ENCODE peak calls at places on chromosome 12, in four cellular contexts. S is H9, J is mesendoderm, R is H1. Q is an unnamed sample.

GRCh38 chr12:25690996-25691864 is 138.1 kb upstream of the LMNTD1 start:
- DNase-seq in J (peak), S (no peak), R (no peak), Q (no peak)

GRCh38 chr12:48105867-48106563 is at the start of gene SENP1:
- DNase-seq in R (peak), S (peak), J (peak), Q (peak)

GRCh38 chr12:68557011-68557715 is 53.5 kb upstream of the RAP1B start:
- DNase-seq in J (no peak), R (no peak), S (no peak), Q (peak)

GRCh38 chr12:98743362-98743953 is 98.4 kb downstream of the APAF1 start:
- DNase-seq in S (peak), R (no peak), J (peak), Q (peak)

GRCh38 chr12:107560194-107560905 is 125.2 kb upstream of the PWP1 start:
- DNase-seq in R (no peak), J (peak), S (peak), Q (no peak)

GRCh38 chr12:72075401-72075800 is 136.8 kb downstream of the TPH2 start:
- DNase-seq in R (no peak), J (peak), S (no peak), Q (no peak)

GRCh38 chr12:59583003-59583712 is 12.7 kb upstream of the SLC16A7 start:
- DNase-seq in S (no peak), R (no peak), J (peak), Q (no peak)

GRCh38 chr12:53941750-53942149 is 3.1 kb downstream of the HOXC13 start:
- DNase-seq in R (no peak), S (no peak), J (no peak), Q (no peak)

GRCh38 chr12:22600226-22600625 is 24.7 kb upstream of the ETNK1 start:
- DNase-seq in S (no peak), R (no peak), J (no peak), Q (no peak)

GRCh38 chr12:8560986-8561385 is 20.3 kb upstream of the CLEC4E start:
- DNase-seq in R (no peak), S (no peak), J (no peak), Q (no peak)

GRCh38 chr12:50017047-50017446 is 8.2 kb downstream of the RACGAP1 start:
- DNase-seq in J (no peak), R (no peak), S (no peak), Q (peak)

GRCh38 chr12:127306604-127307215 is 960.3 kb upstream of the TMEM132C start:
- DNase-seq in R (no peak), J (no peak), S (no peak), Q (no peak)

DNA sequence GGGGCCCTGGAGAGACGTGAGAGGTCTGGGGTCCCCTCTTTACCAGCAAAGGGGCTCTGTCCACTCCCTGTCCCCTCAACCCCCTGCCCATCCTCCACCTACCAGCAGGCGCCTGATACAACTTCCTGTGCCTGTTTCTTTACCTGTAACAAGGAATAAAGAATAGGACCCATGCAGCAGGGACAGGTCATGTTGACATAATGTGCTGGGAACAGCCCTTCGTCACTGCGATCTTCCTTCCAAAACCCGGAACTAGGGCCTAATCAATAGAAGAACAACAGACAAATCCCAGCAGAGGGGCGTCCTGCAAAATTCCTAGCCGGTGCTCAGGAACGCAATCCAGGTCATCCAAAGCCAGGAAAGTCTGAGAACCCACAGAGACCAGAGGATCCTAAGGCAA is 32.1 kb downstream of the SCARB1 start:
- DNase-seq in S (no peak), J (no peak), R (no peak), Q (no peak)
- H2BK5ac ChIP-seq in S (no peak), J (no peak), R (no peak), Q (no peak)

DNA sequence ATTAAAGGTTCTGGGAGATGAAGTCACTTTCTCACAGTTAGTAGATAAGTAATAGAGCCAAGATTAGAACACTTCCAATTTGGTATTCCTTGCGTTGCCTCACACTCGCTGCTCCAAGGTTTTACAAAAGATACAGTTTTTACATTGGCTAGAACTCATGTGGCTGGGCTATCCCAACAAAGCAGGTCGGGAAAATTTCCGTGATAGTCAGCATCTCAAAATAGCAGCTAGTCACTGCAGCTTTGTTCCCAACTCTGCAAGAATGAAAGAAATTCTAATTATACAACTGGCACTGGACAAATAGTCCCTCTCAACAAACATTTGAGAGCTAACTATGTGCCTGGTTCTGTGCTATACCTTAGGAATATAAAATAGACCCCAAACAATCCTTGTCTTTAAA is 24.6 kb upstream of the PPP1R12A start:
- DNase-seq in J (no peak), S (no peak), R (no peak), Q (no peak)
- H3K27ac ChIP-seq in J (no peak), S (no peak), R (no peak), Q (no peak)

GRCh38 chr12:65685514-65685913 is 138.8 kb upstream of the HMGA2 start:
- DNase-seq in R (no peak), S (no peak), J (peak), Q (peak)

GRCh38 chr12:65690477-65690876 is 133.8 kb upstream of the HMGA2 start:
- DNase-seq in R (no peak), S (no peak), J (no peak), Q (no peak)

GRCh38 chr12:65695077-65695865 is 129.0 kb upstream of the HMGA2 start:
- DNase-seq in S (no peak), J (peak), R (no peak), Q (peak)

GRCh38 chr12:65684906-65685305 is 139.4 kb upstream of the HMGA2 start:
- DNase-seq in J (no peak), R (no peak), S (no peak), Q (no peak)

DNA sequence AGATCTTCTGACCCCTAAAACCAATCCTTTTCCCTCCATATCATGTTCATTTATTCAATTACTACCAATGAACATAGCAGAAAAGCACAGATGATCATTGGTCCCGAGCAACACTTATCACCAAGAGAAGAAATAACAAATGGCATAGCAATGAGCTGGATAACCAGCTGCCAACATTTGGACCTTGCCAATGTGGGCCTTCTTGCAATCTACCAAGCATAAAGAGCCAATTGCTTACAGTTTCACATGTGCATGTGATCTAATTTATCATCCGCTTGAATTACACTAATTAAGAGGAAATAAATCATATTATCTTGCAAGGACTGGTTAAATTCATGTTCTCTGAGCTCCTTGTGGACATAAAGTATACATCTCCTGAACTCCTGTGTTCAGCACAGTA is 134.8 kb upstream of the HMGA2 start:
- DNase-seq in S (no peak), J (no peak), R (no peak), Q (no peak)
- H4K5ac ChIP-seq in S (no peak), J (no peak), R (no peak), Q (no peak)

GRCh38 chr12:46775796-46776195 is 50.0 kb downstream of the SLC38A4 start:
- DNase-seq in S (no peak), J (no peak), R (no peak), Q (no peak)

GRCh38 chr12:46777587-46777986 is 48.2 kb downstream of the SLC38A4 start:
- DNase-seq in J (no peak), S (no peak), R (no peak), Q (no peak)

GRCh38 chr12:46771268-46771837 is 54.4 kb downstream of the SLC38A4 start:
- DNase-seq in R (no peak), S (no peak), J (peak), Q (peak)

GRCh38 chr12:46773537-46773936 is 52.3 kb downstream of the SLC38A4 start:
- DNase-seq in J (no peak), R (no peak), S (no peak), Q (no peak)

GRCh38 chr12:46774011-46774633 is 51.7 kb downstream of the SLC38A4 start:
- DNase-seq in S (no peak), R (no peak), J (no peak), Q (peak)
- H2BK5ac ChIP-seq in S (no peak), R (no peak), J (no peak), Q (peak)

GRCh38 chr12:120932956-120933526 is 28.9 kb upstream of the SPPL3 start:
- DNase-seq in J (no peak), R (no peak), S (no peak), Q (no peak)
- H3K27ac ChIP-seq in J (no peak), R (no peak), S (no peak), Q (no peak)

GRCh38 chr12:66159088-66159487 is 10.7 kb downstream of the TMBIM4 start:
- DNase-seq in R (no peak), S (no peak), J (no peak), Q (no peak)
- H4K5ac ChIP-seq in R (no peak), S (no peak), J (no peak), Q (no peak)

GRCh38 chr12:124434364-124434763 is 133.0 kb downstream of the NCOR2 start:
- DNase-seq in R (peak), J (no peak), S (no peak), Q (no peak)

GRCh38 chr12:124433906-124434305 is 133.5 kb downstream of the NCOR2 start:
- DNase-seq in J (no peak), R (no peak), S (no peak), Q (no peak)

GRCh38 chr12:124433147-124433874 is 134.1 kb downstream of the NCOR2 start:
- DNase-seq in S (no peak), J (no peak), R (no peak), Q (no peak)

GRCh38 chr12:124430491-124430890 is 135.6 kb downstream of the RFLNA start:
- DNase-seq in S (no peak), J (no peak), R (no peak), Q (no peak)

DNA sequence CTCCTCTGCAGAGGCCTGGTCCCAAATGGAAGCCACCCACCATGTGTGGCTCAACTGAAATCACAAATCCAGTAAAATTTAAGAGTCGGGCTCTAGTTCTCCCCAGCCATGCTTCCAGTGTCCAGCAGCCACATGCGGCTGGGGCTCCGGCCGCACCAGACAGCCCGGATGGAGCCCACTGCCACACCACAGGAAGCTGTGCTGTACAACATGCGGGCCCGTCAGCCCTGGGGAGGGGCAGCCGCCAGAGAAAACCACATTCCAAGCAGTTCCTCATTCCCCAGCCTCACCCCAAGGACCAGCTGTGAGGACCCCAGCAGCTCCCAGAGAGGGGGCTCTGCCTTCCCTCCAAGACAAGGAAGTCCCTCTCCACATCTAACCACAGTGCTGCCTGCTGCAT is 135.0 kb downstream of the NCOR2 start:
- DNase-seq in J (no peak), R (no peak), S (no peak), Q (no peak)
- H2BK5ac ChIP-seq in J (no peak), R (peak), S (no peak), Q (no peak)

GRCh38 chr12:92035477-92035876 is 110.2 kb downstream of the BTG1 start:
- DNase-seq in J (no peak), R (no peak), S (no peak), Q (no peak)

GRCh38 chr12:92036061-92036620 is 109.5 kb downstream of the BTG1 start:
- DNase-seq in S (no peak), J (no peak), R (no peak), Q (no peak)

GRCh38 chr12:92034858-92035401 is 110.7 kb downstream of the BTG1 start:
- DNase-seq in S (no peak), R (no peak), J (no peak), Q (peak)

GRCh38 chr12:92038476-92038875 is 107.2 kb downstream of the BTG1 start:
- DNase-seq in R (no peak), S (no peak), J (no peak), Q (no peak)

GRCh38 chr12:92036771-92037453 is 108.7 kb downstream of the BTG1 start:
- DNase-seq in J (no peak), S (no peak), R (no peak), Q (peak)
- H3K27ac ChIP-seq in J (no peak), S (no peak), R (no peak), Q (no peak)

DNA sequence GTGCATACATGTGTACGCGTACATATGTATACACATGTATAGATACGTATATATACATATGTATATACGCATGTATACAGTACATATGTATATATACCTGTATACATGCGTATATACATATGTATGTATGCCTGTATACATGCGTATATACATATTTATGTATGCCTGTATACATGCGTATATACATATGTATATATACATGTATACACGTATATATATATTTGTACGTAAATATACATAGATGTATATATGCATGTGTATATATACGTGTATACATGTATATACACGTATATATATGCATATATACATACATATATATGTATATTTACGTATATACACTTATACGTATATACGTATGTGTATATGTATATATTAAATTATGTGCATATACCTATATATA is 93.9 kb upstream of the ABCD2 start:
- DNase-seq in S (no peak), R (no peak), J (no peak), Q (no peak)
- H4K5ac ChIP-seq in S (no peak), R (no peak), J (no peak), Q (no peak)

Q was measured in IMR-90.